ENCODE peak calls at places on chromosome 6, in seven cellular contexts. One of them, this sample, is unnamed.

GRCh38 chr6:116118608-116119007 is 7.3 kb downstream of the COL10A1 start:
- DNase-seq in HT1080: peak
- DNase-seq in Caki2: no peak
- DNase-seq in AG04450: no peak
- DNase-seq in AG08395: peak
- DNase-seq in EL: peak
- DNase-seq in dermis microvascular lymphatic vessel endothelial cell: no peak
- DNase-seq in this sample: no peak

GRCh38 chr6:152301806-152302568 is 335.2 kb downstream of the SYNE1 start:
- DNase-seq in HT1080: peak
- DNase-seq in Caki2: peak
- DNase-seq in AG04450: peak
- DNase-seq in AG08395: peak
- DNase-seq in EL: peak
- DNase-seq in dermis microvascular lymphatic vessel endothelial cell: peak
- DNase-seq in this sample: peak

GRCh38 chr6:22906091-22906549 is 336.8 kb downstream of the HDGFL1 start:
- DNase-seq in HT1080: peak
- DNase-seq in Caki2: peak
- DNase-seq in AG04450: no peak
- DNase-seq in AG08395: peak
- DNase-seq in EL: peak
- DNase-seq in dermis microvascular lymphatic vessel endothelial cell: no peak
- DNase-seq in this sample: no peak

GRCh38 chr6:108944707-108945685 is 96.8 kb downstream of the ARMC2 start:
- DNase-seq in HT1080: peak
- DNase-seq in Caki2: no peak
- DNase-seq in AG04450: peak
- DNase-seq in AG08395: peak
- DNase-seq in EL: peak
- DNase-seq in dermis microvascular lymphatic vessel endothelial cell: no peak
- DNase-seq in this sample: no peak

GRCh38 chr6:11143394-11144371 is 32.2 kb upstream of the ERVFRD-1 start:
- DNase-seq in HT1080: peak
- DNase-seq in Caki2: peak
- DNase-seq in AG04450: peak
- DNase-seq in AG08395: peak
- DNase-seq in EL: peak
- DNase-seq in dermis microvascular lymphatic vessel endothelial cell: peak
- DNase-seq in this sample: no peak

GRCh38 chr6:85516168-85516567 is 66.3 kb downstream of the NT5E start:
- DNase-seq in HT1080: peak
- DNase-seq in Caki2: no peak
- DNase-seq in AG04450: no peak
- DNase-seq in AG08395: peak
- DNase-seq in EL: peak
- DNase-seq in dermis microvascular lymphatic vessel endothelial cell: no peak
- DNase-seq in this sample: no peak

GRCh38 chr6:144007779-144008500 is at the start of gene PLAGL1:
- DNase-seq in HT1080: peak
- DNase-seq in Caki2: peak
- DNase-seq in AG04450: peak
- DNase-seq in AG08395: peak
- DNase-seq in EL: peak
- DNase-seq in dermis microvascular lymphatic vessel endothelial cell: peak
- DNase-seq in this sample: no peak

GRCh38 chr6:41846666-41847237 is 48.4 kb downstream of the USP49 start:
- DNase-seq in HT1080: peak
- DNase-seq in Caki2: peak
- DNase-seq in AG04450: peak
- DNase-seq in AG08395: peak
- DNase-seq in EL: peak
- DNase-seq in dermis microvascular lymphatic vessel endothelial cell: peak
- DNase-seq in this sample: peak

GRCh38 chr6:19757036-19757435 is 80.1 kb upstream of the ID4 start:
- DNase-seq in HT1080: peak
- DNase-seq in Caki2: no peak
- DNase-seq in AG04450: no peak
- DNase-seq in AG08395: peak
- DNase-seq in EL: peak
- DNase-seq in dermis microvascular lymphatic vessel endothelial cell: no peak
- DNase-seq in this sample: no peak

GRCh38 chr6:43391448-43392031 is 22.1 kb upstream of the ZNF318 start:
- DNase-seq in HT1080: no peak
- DNase-seq in Caki2: no peak
- DNase-seq in AG04450: no peak
- DNase-seq in AG08395: no peak
- DNase-seq in EL: no peak
- DNase-seq in dermis microvascular lymphatic vessel endothelial cell: no peak
- DNase-seq in this sample: peak

GRCh38 chr6:17650910-17651309 is 50.8 kb downstream of the FAM8A1 start:
- DNase-seq in HT1080: no peak
- DNase-seq in Caki2: no peak
- DNase-seq in AG04450: no peak
- DNase-seq in AG08395: no peak
- DNase-seq in EL: no peak
- DNase-seq in dermis microvascular lymphatic vessel endothelial cell: no peak
- DNase-seq in this sample: no peak

GRCh38 chr6:121426686-121427085 is 8.8 kb upstream of the GJA1 start:
- DNase-seq in HT1080: no peak
- DNase-seq in Caki2: no peak
- DNase-seq in AG04450: no peak
- DNase-seq in AG08395: no peak
- DNase-seq in EL: no peak
- DNase-seq in dermis microvascular lymphatic vessel endothelial cell: no peak
- DNase-seq in this sample: no peak

This sample was measured in T-helper 1 cell.